ENCODE peak calls at places on chromosomes 3 and 15, in ten cellular contexts. One of them, this sample, is unnamed. For H3K4me1, the result is how much of the 10 kb centered on the place peaks cover.

GRCh38 chr15:64934023-64934422 is 22.3 kb downstream of the ANKDD1A start:
- DNase-seq in naive thymus-derived CD4-positive, alpha-beta T cell: no peak
- DNase-seq in ovary: no peak
- DNase-seq in SK-N-SH: no peak
- DNase-seq in OCI-LY7: no peak
- DNase-seq in transverse colon: no peak
- DNase-seq in left ventricle myocardium inferior: no peak
- DNase-seq in HepG2: no peak
- DNase-seq in heart left ventricle: no peak
- DNase-seq in right atrium auricular region: no peak
- DNase-seq in this sample: peak

GRCh38 chr15:80788536-80788935 is 9.4 kb downstream of the CEMIP start:
- DNase-seq in naive thymus-derived CD4-positive, alpha-beta T cell: no peak
- DNase-seq in ovary: no peak
- DNase-seq in SK-N-SH: no peak
- DNase-seq in OCI-LY7: no peak
- DNase-seq in transverse colon: no peak
- DNase-seq in left ventricle myocardium inferior: no peak
- DNase-seq in HepG2: no peak
- DNase-seq in heart left ventricle: no peak
- DNase-seq in right atrium auricular region: no peak
- DNase-seq in this sample: no peak

GRCh38 chr3:139427283-139428060 is 38.0 kb upstream of the COPB2 start:
- DNase-seq in naive thymus-derived CD4-positive, alpha-beta T cell: no peak
- DNase-seq in ovary: no peak
- DNase-seq in SK-N-SH: peak
- DNase-seq in OCI-LY7: peak
- DNase-seq in transverse colon: no peak
- DNase-seq in left ventricle myocardium inferior: no peak
- DNase-seq in HepG2: peak
- DNase-seq in heart left ventricle: no peak
- DNase-seq in right atrium auricular region: no peak
- DNase-seq in this sample: peak

GRCh38 chr3:62027231-62027630 is 346.1 kb downstream of the FEZF2 start:
- DNase-seq in naive thymus-derived CD4-positive, alpha-beta T cell: no peak
- DNase-seq in ovary: no peak
- DNase-seq in SK-N-SH: no peak
- DNase-seq in OCI-LY7: no peak
- DNase-seq in transverse colon: no peak
- DNase-seq in left ventricle myocardium inferior: no peak
- DNase-seq in HepG2: no peak
- DNase-seq in heart left ventricle: no peak
- DNase-seq in right atrium auricular region: no peak
- DNase-seq in this sample: no peak

GRCh38 chr3:31106204-31106603 is 211.7 kb upstream of the GADL1 start:
- DNase-seq in naive thymus-derived CD4-positive, alpha-beta T cell: no peak
- DNase-seq in ovary: no peak
- DNase-seq in SK-N-SH: no peak
- DNase-seq in OCI-LY7: peak
- DNase-seq in transverse colon: peak
- DNase-seq in left ventricle myocardium inferior: no peak
- DNase-seq in HepG2: peak
- DNase-seq in heart left ventricle: no peak
- DNase-seq in right atrium auricular region: no peak
- DNase-seq in this sample: no peak

GRCh38 chr3:98561727-98562521 is 30.1 kb downstream of the GPR15 start:
- DNase-seq in naive thymus-derived CD4-positive, alpha-beta T cell: no peak
- DNase-seq in ovary: no peak
- DNase-seq in SK-N-SH: no peak
- DNase-seq in OCI-LY7: no peak
- DNase-seq in transverse colon: no peak
- DNase-seq in left ventricle myocardium inferior: no peak
- DNase-seq in HepG2: no peak
- DNase-seq in heart left ventricle: no peak
- DNase-seq in right atrium auricular region: no peak
- DNase-seq in this sample: no peak

GRCh38 chr3:20222274-20222673 is 36.3 kb upstream of the SGO1 start:
- DNase-seq in naive thymus-derived CD4-positive, alpha-beta T cell: no peak
- DNase-seq in ovary: no peak
- DNase-seq in SK-N-SH: no peak
- DNase-seq in OCI-LY7: no peak
- DNase-seq in transverse colon: no peak
- DNase-seq in left ventricle myocardium inferior: no peak
- DNase-seq in HepG2: no peak
- DNase-seq in heart left ventricle: no peak
- DNase-seq in right atrium auricular region: no peak
- DNase-seq in this sample: no peak

GRCh38 chr3:158771982-158772381 is 29.9 kb upstream of the MFSD1 start:
- DNase-seq in naive thymus-derived CD4-positive, alpha-beta T cell: no peak
- DNase-seq in ovary: no peak
- DNase-seq in SK-N-SH: no peak
- DNase-seq in OCI-LY7: no peak
- DNase-seq in transverse colon: no peak
- DNase-seq in left ventricle myocardium inferior: no peak
- DNase-seq in HepG2: no peak
- DNase-seq in heart left ventricle: no peak
- DNase-seq in right atrium auricular region: no peak
- DNase-seq in this sample: no peak

GRCh38 chr15:100081454-100081853 is 260.3 kb downstream of the ADAMTS17 start:
- DNase-seq in naive thymus-derived CD4-positive, alpha-beta T cell: no peak
- DNase-seq in ovary: no peak
- DNase-seq in SK-N-SH: no peak
- DNase-seq in OCI-LY7: no peak
- DNase-seq in transverse colon: no peak
- DNase-seq in left ventricle myocardium inferior: no peak
- DNase-seq in HepG2: no peak
- DNase-seq in heart left ventricle: no peak
- DNase-seq in right atrium auricular region: no peak
- DNase-seq in this sample: no peak

DNA sequence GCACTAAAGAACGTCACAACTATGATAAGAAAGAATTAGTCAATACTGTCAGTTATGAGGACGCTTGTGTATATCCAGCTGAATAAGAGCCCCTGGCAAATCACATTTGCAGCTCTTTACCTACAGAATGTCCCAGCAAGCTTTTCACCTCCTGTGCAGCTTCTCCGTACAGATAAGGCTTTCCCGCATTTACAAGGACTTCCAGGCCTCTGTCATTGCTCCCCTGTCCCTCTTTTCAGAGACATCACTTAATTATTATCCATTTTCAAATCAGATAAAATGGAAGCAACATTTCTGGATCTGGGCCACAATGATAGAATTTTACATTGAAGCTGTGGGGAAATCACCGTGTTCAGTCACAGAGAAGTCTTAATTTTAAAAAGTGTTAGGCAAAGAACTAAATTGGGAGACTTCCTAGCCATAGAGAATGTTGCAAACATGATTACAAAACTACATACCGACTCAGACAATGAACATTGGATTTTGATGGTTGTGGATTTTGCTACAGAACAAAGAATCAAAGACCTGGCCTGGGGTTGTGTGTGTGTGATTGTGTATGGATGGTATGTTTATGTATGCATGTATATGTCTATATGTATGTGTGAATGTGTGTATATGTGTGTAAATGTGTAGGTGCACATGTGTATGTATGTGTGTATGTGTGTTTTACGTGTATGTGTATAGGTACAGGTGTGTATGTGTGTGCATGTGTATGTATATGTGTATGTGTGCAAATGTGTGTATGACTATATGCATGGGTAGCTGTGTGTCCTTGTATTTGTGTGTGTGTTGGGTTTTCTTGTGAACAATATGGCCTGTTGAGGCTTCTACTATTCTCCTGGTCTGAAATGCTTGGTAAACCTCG is 41.5 kb downstream of the MGLL start:
- DNase-seq in naive thymus-derived CD4-positive, alpha-beta T cell: no peak
- DNase-seq in ovary: no peak
- DNase-seq in SK-N-SH: peak
- DNase-seq in OCI-LY7: no peak
- DNase-seq in transverse colon: no peak
- DNase-seq in left ventricle myocardium inferior: no peak
- DNase-seq in HepG2: no peak
- DNase-seq in heart left ventricle: no peak
- DNase-seq in right atrium auricular region: no peak
- DNase-seq in this sample: no peak
- H3K4me1 ChIP-seq in naive thymus-derived CD4-positive, alpha-beta T cell: under half
- H3K4me1 ChIP-seq in ovary: under half
- H3K4me1 ChIP-seq in SK-N-SH: half or more
- H3K4me1 ChIP-seq in OCI-LY7: under half
- H3K4me1 ChIP-seq in transverse colon: half or more
- H3K4me1 ChIP-seq in left ventricle myocardium inferior: half or more
- H3K4me1 ChIP-seq in HepG2: under half
- H3K4me1 ChIP-seq in heart left ventricle: half or more
- H3K4me1 ChIP-seq in right atrium auricular region: under half
- H3K4me1 ChIP-seq in this sample: half or more

GRCh38 chr3:179706233-179706632 is 53.4 kb downstream of the USP13 start:
- DNase-seq in naive thymus-derived CD4-positive, alpha-beta T cell: no peak
- DNase-seq in ovary: no peak
- DNase-seq in SK-N-SH: no peak
- DNase-seq in OCI-LY7: no peak
- DNase-seq in transverse colon: no peak
- DNase-seq in left ventricle myocardium inferior: no peak
- DNase-seq in HepG2: peak
- DNase-seq in heart left ventricle: no peak
- DNase-seq in right atrium auricular region: no peak
- DNase-seq in this sample: peak
- H3K4me1 ChIP-seq in naive thymus-derived CD4-positive, alpha-beta T cell: under half
- H3K4me1 ChIP-seq in ovary: under half
- H3K4me1 ChIP-seq in SK-N-SH: under half
- H3K4me1 ChIP-seq in OCI-LY7: under half
- H3K4me1 ChIP-seq in transverse colon: under half
- H3K4me1 ChIP-seq in left ventricle myocardium inferior: half or more
- H3K4me1 ChIP-seq in HepG2: under half
- H3K4me1 ChIP-seq in heart left ventricle: under half
- H3K4me1 ChIP-seq in right atrium auricular region: under half
- H3K4me1 ChIP-seq in this sample: under half

GRCh38 chr3:32472716-32473115 is 29.9 kb downstream of the CMTM6 start:
- DNase-seq in naive thymus-derived CD4-positive, alpha-beta T cell: no peak
- DNase-seq in ovary: no peak
- DNase-seq in SK-N-SH: no peak
- DNase-seq in OCI-LY7: no peak
- DNase-seq in transverse colon: no peak
- DNase-seq in left ventricle myocardium inferior: no peak
- DNase-seq in HepG2: no peak
- DNase-seq in heart left ventricle: no peak
- DNase-seq in right atrium auricular region: no peak
- DNase-seq in this sample: no peak

GRCh38 chr3:32470362-32470761 is 32.3 kb downstream of the CMTM6 start:
- DNase-seq in naive thymus-derived CD4-positive, alpha-beta T cell: no peak
- DNase-seq in ovary: no peak
- DNase-seq in SK-N-SH: no peak
- DNase-seq in OCI-LY7: no peak
- DNase-seq in transverse colon: no peak
- DNase-seq in left ventricle myocardium inferior: no peak
- DNase-seq in HepG2: no peak
- DNase-seq in heart left ventricle: no peak
- DNase-seq in right atrium auricular region: no peak
- DNase-seq in this sample: no peak

GRCh38 chr3:32469151-32469874 is 33.3 kb downstream of the CMTM6 start:
- DNase-seq in naive thymus-derived CD4-positive, alpha-beta T cell: no peak
- DNase-seq in ovary: no peak
- DNase-seq in SK-N-SH: no peak
- DNase-seq in OCI-LY7: no peak
- DNase-seq in transverse colon: no peak
- DNase-seq in left ventricle myocardium inferior: no peak
- DNase-seq in HepG2: no peak
- DNase-seq in heart left ventricle: no peak
- DNase-seq in right atrium auricular region: no peak
- DNase-seq in this sample: no peak

GRCh38 chr3:32467333-32468070 is 35.1 kb downstream of the CMTM6 start:
- DNase-seq in naive thymus-derived CD4-positive, alpha-beta T cell: peak
- DNase-seq in ovary: peak
- DNase-seq in SK-N-SH: peak
- DNase-seq in OCI-LY7: peak
- DNase-seq in transverse colon: peak
- DNase-seq in left ventricle myocardium inferior: peak
- DNase-seq in HepG2: no peak
- DNase-seq in heart left ventricle: peak
- DNase-seq in right atrium auricular region: peak
- DNase-seq in this sample: no peak
- H3K4me1 ChIP-seq in naive thymus-derived CD4-positive, alpha-beta T cell: under half
- H3K4me1 ChIP-seq in ovary: under half
- H3K4me1 ChIP-seq in SK-N-SH: under half
- H3K4me1 ChIP-seq in OCI-LY7: under half
- H3K4me1 ChIP-seq in transverse colon: under half
- H3K4me1 ChIP-seq in left ventricle myocardium inferior: under half
- H3K4me1 ChIP-seq in HepG2: under half
- H3K4me1 ChIP-seq in heart left ventricle: under half
- H3K4me1 ChIP-seq in right atrium auricular region: under half
- H3K4me1 ChIP-seq in this sample: under half

GRCh38 chr3:15823092-15823491 is 25.3 kb upstream of the ANKRD28 start:
- DNase-seq in naive thymus-derived CD4-positive, alpha-beta T cell: no peak
- DNase-seq in ovary: no peak
- DNase-seq in SK-N-SH: no peak
- DNase-seq in OCI-LY7: no peak
- DNase-seq in transverse colon: no peak
- DNase-seq in left ventricle myocardium inferior: no peak
- DNase-seq in HepG2: no peak
- DNase-seq in heart left ventricle: no peak
- DNase-seq in right atrium auricular region: no peak
- DNase-seq in this sample: no peak

GRCh38 chr3:15819576-15819975 is 21.8 kb upstream of the ANKRD28 start:
- DNase-seq in naive thymus-derived CD4-positive, alpha-beta T cell: no peak
- DNase-seq in ovary: no peak
- DNase-seq in SK-N-SH: no peak
- DNase-seq in OCI-LY7: no peak
- DNase-seq in transverse colon: no peak
- DNase-seq in left ventricle myocardium inferior: no peak
- DNase-seq in HepG2: no peak
- DNase-seq in heart left ventricle: no peak
- DNase-seq in right atrium auricular region: no peak
- DNase-seq in this sample: no peak

GRCh38 chr3:15819043-15819442 is 21.3 kb upstream of the ANKRD28 start:
- DNase-seq in naive thymus-derived CD4-positive, alpha-beta T cell: no peak
- DNase-seq in ovary: no peak
- DNase-seq in SK-N-SH: no peak
- DNase-seq in OCI-LY7: no peak
- DNase-seq in transverse colon: no peak
- DNase-seq in left ventricle myocardium inferior: no peak
- DNase-seq in HepG2: no peak
- DNase-seq in heart left ventricle: no peak
- DNase-seq in right atrium auricular region: no peak
- DNase-seq in this sample: no peak

GRCh38 chr3:15822281-15822680 is 24.5 kb upstream of the ANKRD28 start:
- DNase-seq in naive thymus-derived CD4-positive, alpha-beta T cell: no peak
- DNase-seq in ovary: no peak
- DNase-seq in SK-N-SH: no peak
- DNase-seq in OCI-LY7: no peak
- DNase-seq in transverse colon: no peak
- DNase-seq in left ventricle myocardium inferior: no peak
- DNase-seq in HepG2: no peak
- DNase-seq in heart left ventricle: no peak
- DNase-seq in right atrium auricular region: no peak
- DNase-seq in this sample: no peak

DNA sequence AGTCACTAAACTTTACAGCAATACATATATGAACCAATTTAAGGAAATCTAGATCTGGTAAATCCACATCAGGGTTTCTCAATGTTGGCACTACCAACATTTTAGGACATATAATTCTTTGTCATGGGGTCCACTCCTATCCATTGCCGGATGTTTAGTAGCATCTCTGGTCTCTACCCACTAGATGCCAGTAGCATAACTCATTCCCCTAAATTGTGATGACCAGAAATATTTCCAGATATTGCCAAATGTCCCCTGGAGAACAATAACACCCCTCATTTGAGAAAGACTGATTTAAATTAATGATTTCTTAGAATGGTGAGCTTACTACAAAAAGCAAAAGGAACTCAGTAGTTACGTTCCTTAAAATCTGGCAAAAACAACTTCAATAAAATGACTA is 23.1 kb upstream of the ANKRD28 start:
- DNase-seq in naive thymus-derived CD4-positive, alpha-beta T cell: no peak
- DNase-seq in ovary: no peak
- DNase-seq in SK-N-SH: no peak
- DNase-seq in OCI-LY7: no peak
- DNase-seq in transverse colon: no peak
- DNase-seq in left ventricle myocardium inferior: no peak
- DNase-seq in HepG2: no peak
- DNase-seq in heart left ventricle: no peak
- DNase-seq in right atrium auricular region: no peak
- DNase-seq in this sample: no peak
- H3K4me1 ChIP-seq in naive thymus-derived CD4-positive, alpha-beta T cell: under half
- H3K4me1 ChIP-seq in ovary: under half
- H3K4me1 ChIP-seq in SK-N-SH: under half
- H3K4me1 ChIP-seq in OCI-LY7: under half
- H3K4me1 ChIP-seq in transverse colon: under half
- H3K4me1 ChIP-seq in left ventricle myocardium inferior: under half
- H3K4me1 ChIP-seq in HepG2: under half
- H3K4me1 ChIP-seq in heart left ventricle: under half
- H3K4me1 ChIP-seq in right atrium auricular region: under half
- H3K4me1 ChIP-seq in this sample: under half

This sample was measured in SJSA1.